ENCODE peak calls at places on chromosomes 11 and 22, in four cellular contexts. One of them, this sample, is unnamed.

GRCh38 chr11:12195773-12196172 is 85.4 kb downstream of the MICAL2 start:
- DNase-seq in PC-3: no peak
- DNase-seq in heart left ventricle: no peak
- DNase-seq in endodermal cell: no peak
- DNase-seq in this sample: no peak

GRCh38 chr22:42994917-42995562 is 19.9 kb downstream of the PACSIN2 start:
- DNase-seq in PC-3: peak
- DNase-seq in heart left ventricle: no peak
- DNase-seq in endodermal cell: no peak
- DNase-seq in this sample: peak

GRCh38 chr11:124167852-124168251 is 15.3 kb upstream of the OR10D3 start:
- DNase-seq in PC-3: no peak
- DNase-seq in heart left ventricle: no peak
- DNase-seq in endodermal cell: peak
- DNase-seq in this sample: no peak

GRCh38 chr22:42997577-42997976 is 17.4 kb downstream of the PACSIN2 start:
- DNase-seq in PC-3: no peak
- DNase-seq in heart left ventricle: no peak
- DNase-seq in endodermal cell: no peak
- DNase-seq in this sample: no peak

GRCh38 chr11:133649059-133649458 is 116.8 kb upstream of the OPCML start:
- DNase-seq in PC-3: no peak
- DNase-seq in heart left ventricle: no peak
- DNase-seq in endodermal cell: no peak
- DNase-seq in this sample: no peak

GRCh38 chr22:48960981-48961655 is 866.6 kb downstream of the BRD1 start:
- DNase-seq in PC-3: no peak
- DNase-seq in heart left ventricle: no peak
- DNase-seq in endodermal cell: peak
- DNase-seq in this sample: no peak

GRCh38 chr11:123197711-123198110 is 2.7 kb upstream of the CLMP start:
- DNase-seq in PC-3: peak
- DNase-seq in heart left ventricle: no peak
- DNase-seq in endodermal cell: no peak
- DNase-seq in this sample: peak

GRCh38 chr22:19488884-19489843 is 9.4 kb downstream of the CDC45 start:
- DNase-seq in PC-3: peak
- DNase-seq in heart left ventricle: no peak
- DNase-seq in endodermal cell: no peak
- DNase-seq in this sample: peak

GRCh38 chr11:101390539-101390938 is 193.3 kb downstream of the TRPC6 start:
- DNase-seq in PC-3: peak
- DNase-seq in heart left ventricle: no peak
- DNase-seq in endodermal cell: no peak
- DNase-seq in this sample: peak

GRCh38 chr11:124108158-124108557 is 7.1 kb upstream of the VWA5A start:
- DNase-seq in PC-3: peak
- DNase-seq in heart left ventricle: no peak
- DNase-seq in endodermal cell: peak
- DNase-seq in this sample: peak

DNA sequence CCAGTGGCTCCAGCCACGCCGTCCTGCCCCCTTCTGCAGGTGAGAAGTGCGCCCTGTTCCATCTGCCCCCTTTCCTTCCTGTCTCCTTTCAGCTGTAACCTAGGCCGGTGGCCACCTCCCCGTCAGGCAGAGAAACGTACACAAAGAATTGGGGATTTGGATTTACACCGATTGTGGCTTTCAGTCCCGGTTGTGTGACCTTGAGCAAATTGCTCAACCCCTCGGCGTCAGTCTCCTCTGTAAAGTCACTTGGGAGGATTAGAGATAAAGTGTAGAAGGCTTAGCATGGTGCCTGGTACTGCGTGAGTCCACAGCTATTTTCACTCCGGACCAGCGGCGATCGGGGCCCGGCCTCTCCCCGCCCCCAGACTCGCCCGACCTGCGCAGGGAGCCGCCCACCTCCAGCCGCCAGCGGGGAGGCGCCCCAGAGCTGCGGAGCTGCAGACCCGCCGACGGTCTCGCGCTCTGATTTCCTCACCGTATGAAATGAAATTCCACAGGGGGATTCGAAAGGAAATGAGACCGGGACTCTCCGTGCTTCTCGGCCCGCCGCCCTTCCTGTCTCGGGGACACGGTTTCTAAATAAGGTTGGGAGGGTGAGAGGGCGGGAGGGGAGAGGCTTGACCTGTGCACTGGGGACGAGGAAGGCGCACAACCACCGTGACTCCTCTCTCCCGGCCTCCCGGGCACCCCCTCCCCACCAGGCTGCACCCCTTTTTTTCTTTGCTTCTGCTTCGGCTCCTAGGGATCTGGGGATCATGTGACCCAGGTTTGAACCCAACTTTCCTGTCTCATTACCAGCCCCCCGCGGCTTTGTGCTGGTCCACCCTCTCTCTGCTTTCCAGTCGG is 703 bp upstream of the FZD4 start:
- DNase-seq in PC-3: peak
- DNase-seq in heart left ventricle: peak
- DNase-seq in endodermal cell: peak
- DNase-seq in this sample: peak
- TF ChIP-seq CTCF in PC-3: peak
- TF ChIP-seq CTCF in heart left ventricle: peak
- TF ChIP-seq CTCF in endodermal cell: peak
- TF ChIP-seq CTCF in this sample: no peak

GRCh38 chr11:1837171-1838076 is 1.4 kb upstream of the TNNI2 start:
- DNase-seq in PC-3: peak
- DNase-seq in heart left ventricle: peak
- DNase-seq in endodermal cell: peak
- DNase-seq in this sample: peak
- TF ChIP-seq CTCF in PC-3: peak
- TF ChIP-seq CTCF in heart left ventricle: peak
- TF ChIP-seq CTCF in endodermal cell: peak
- TF ChIP-seq CTCF in this sample: peak

DNA sequence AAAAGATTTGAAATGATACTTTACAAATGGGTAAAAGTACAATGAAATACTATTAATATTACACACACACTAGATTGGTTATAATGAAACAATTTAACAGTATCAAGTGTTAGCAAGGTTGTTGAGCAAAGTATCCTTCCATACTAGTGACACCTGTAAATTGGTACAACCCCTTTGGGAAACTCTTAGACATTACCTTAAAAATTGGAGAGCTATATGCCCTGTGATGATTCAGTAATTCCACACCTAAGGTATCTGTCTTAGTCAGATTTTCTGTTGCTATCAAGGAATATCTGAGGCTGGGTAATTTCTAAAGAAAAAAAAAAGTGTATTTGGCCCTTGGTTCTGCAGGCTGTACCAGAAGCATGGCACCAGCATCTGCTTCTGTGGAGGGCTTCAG is 7.4 kb upstream of the GDPD4 start:
- DNase-seq in PC-3: no peak
- DNase-seq in heart left ventricle: no peak
- DNase-seq in endodermal cell: no peak
- DNase-seq in this sample: no peak
- TF ChIP-seq CTCF in PC-3: no peak
- TF ChIP-seq CTCF in heart left ventricle: no peak
- TF ChIP-seq CTCF in endodermal cell: no peak
- TF ChIP-seq CTCF in this sample: no peak

GRCh38 chr11:66956689-66957290 is 1.4 kb downstream of the PC start:
- DNase-seq in PC-3: no peak
- DNase-seq in heart left ventricle: peak
- DNase-seq in endodermal cell: peak
- DNase-seq in this sample: peak
- TF ChIP-seq CTCF in PC-3: no peak
- TF ChIP-seq CTCF in heart left ventricle: no peak
- TF ChIP-seq CTCF in endodermal cell: peak
- TF ChIP-seq CTCF in this sample: no peak

DNA sequence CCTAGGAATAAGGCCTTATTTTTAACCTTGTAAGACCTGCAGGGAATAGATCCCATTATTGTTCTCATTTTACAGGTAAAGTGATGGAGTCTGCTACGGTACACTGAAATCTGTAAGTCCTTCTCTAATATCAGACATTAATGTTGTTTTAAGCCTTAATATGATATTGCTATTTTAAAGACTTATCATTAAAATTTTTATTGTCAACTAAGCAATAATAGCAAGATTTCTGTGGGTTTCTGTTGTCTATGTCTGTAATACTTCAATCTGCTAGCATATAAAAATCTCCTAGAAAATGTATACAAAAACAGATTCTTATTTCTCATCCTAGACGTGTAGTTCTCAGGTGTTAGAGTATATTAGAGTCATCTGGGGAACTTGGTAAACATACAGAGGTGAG is 317.5 kb upstream of the TENM4 start:
- DNase-seq in PC-3: no peak
- DNase-seq in heart left ventricle: no peak
- DNase-seq in endodermal cell: no peak
- DNase-seq in this sample: no peak
- TF ChIP-seq CTCF in PC-3: no peak
- TF ChIP-seq CTCF in heart left ventricle: no peak
- TF ChIP-seq CTCF in endodermal cell: no peak
- TF ChIP-seq CTCF in this sample: no peak